ENCODE peak calls at places on chromosomes 3 and 15, in eight cellular contexts. Q, W, S, M, G, U, X and K are unnamed samples. For H3K4me1, the result is how much of the 10 kb centered on the place peaks cover.

GRCh38 chr3:14431556-14431927 is 29.1 kb downstream of the SLC6A6 start:
- DNase-seq in Q (peak), W (no peak), S (no peak), M (no peak), G (no peak), U (no peak), X (no peak), K (no peak)

GRCh38 chr15:34657469-34658127 is 74.1 kb upstream of the GOLGA8B start:
- DNase-seq in Q (no peak), W (no peak), S (no peak), M (no peak), G (no peak), U (no peak), X (no peak), K (no peak)

GRCh38 chr3:36540898-36541518 is 160.7 kb downstream of the STAC start:
- DNase-seq in Q (peak), W (peak), S (peak), M (peak), G (no peak), U (peak), X (peak), K (peak)

GRCh38 chr3:183375787-183376186 is 52.6 kb downstream of the MCF2L2 start:
- DNase-seq in Q (no peak), W (no peak), S (no peak), M (no peak), G (no peak), U (no peak), X (no peak), K (no peak)

GRCh38 chr15:31298707-31299172 is 27.9 kb upstream of the KLF13 start:
- DNase-seq in Q (no peak), W (no peak), S (no peak), M (no peak), G (no peak), U (no peak), X (no peak), K (no peak)

GRCh38 chr3:18443670-18444596 is 18.8 kb upstream of the SATB1 start:
- DNase-seq in Q (peak), W (peak), S (peak), M (no peak), G (peak), U (peak), X (peak), K (no peak)

GRCh38 chr3:46676601-46677071 is 16.8 kb downstream of the ALS2CL start:
- DNase-seq in Q (no peak), W (no peak), S (no peak), M (no peak), G (no peak), U (no peak), X (no peak), K (no peak)

GRCh38 chr3:186605561-186606545 is 7.0 kb upstream of the AHSG start:
- DNase-seq in Q (no peak), W (peak), S (no peak), M (no peak), G (no peak), U (no peak), X (peak), K (no peak)

GRCh38 chr15:49473031-49473430 is 50.0 kb downstream of the FGF7 start:
- DNase-seq in Q (no peak), W (no peak), S (peak), M (no peak), G (no peak), U (no peak), X (peak), K (no peak)

GRCh38 chr3:179452166-179452544 is 885 bp upstream of the GNB4 start:
- DNase-seq in Q (peak), W (peak), S (peak), M (no peak), G (no peak), U (no peak), X (no peak), K (no peak)

GRCh38 chr3:9430733-9431132 is 33.3 kb downstream of the SETD5 start:
- DNase-seq in Q (no peak), W (no peak), S (no peak), M (no peak), G (no peak), U (no peak), X (no peak), K (no peak)

GRCh38 chr3:192608756-192609155 is 118.6 kb downstream of the FGF12 start:
- DNase-seq in Q (no peak), W (no peak), S (no peak), M (no peak), G (no peak), U (no peak), X (no peak), K (no peak)

GRCh38 chr3:32140943-32141342 is 34.5 kb downstream of the GPD1L start:
- DNase-seq in Q (no peak), W (no peak), S (no peak), M (no peak), G (no peak), U (no peak), X (no peak), K (no peak)

GRCh38 chr15:91047545-91048199 is 25.3 kb upstream of the VPS33B start:
- DNase-seq in Q (no peak), W (no peak), S (no peak), M (peak), G (no peak), U (no peak), X (peak), K (no peak)

GRCh38 chr15:88745075-88745474 is 58.2 kb upstream of the ACAN start:
- DNase-seq in Q (no peak), W (no peak), S (peak), M (no peak), G (no peak), U (no peak), X (no peak), K (no peak)

GRCh38 chr3:105811518-105812193 is 57.2 kb downstream of the CBLB start:
- DNase-seq in Q (no peak), W (no peak), S (no peak), M (no peak), G (no peak), U (no peak), X (no peak), K (no peak)
- H3K4me1 ChIP-seq in Q (under half), W (under half), S (half or more), M (under half), G (under half), U (under half), X (under half), K (under half)

DNA sequence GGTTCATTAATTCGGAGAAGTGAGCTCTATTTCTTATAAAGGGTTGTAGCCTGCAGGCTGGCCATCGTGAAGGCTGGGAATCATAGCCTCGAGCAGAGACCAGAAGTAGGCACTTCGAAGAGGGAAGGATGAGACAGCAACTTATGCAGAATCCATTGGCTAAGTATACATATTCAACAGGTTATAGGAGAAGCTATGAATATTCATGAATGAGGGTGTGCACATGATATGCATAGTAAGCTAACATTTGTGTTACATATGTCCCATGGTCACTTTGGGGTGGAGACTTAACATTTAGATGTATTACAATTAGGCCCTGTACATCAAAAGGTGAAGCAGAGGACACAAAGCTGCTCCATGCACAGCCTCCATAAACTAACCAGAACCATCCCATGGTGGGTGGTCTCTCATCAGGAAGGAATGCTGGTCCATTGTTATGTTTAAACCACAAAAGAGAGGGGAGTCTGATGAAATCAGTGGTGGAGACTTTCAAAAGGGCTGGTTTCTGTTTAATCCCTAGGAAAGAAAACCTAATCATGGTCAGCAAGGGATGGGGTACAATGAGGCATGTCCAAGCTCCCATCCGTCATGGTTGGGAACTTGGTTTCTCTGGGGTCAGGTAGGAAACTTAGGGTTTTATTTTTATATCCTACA is 80.8 kb upstream of the FHIT start:
- DNase-seq in Q (peak), W (no peak), S (no peak), M (no peak), G (no peak), U (peak), X (no peak), K (no peak)
- TF ChIP-seq EZH2phosphoT487 in Q (no peak), W (no peak), S (no peak), M (no peak), G (no peak), U (no peak), X (no peak), K (no peak)

GRCh38 chr3:51971350-51971749 is 2.5 kb downstream of the ABHD14B start:
- DNase-seq in Q (no peak), W (no peak), S (no peak), M (no peak), G (no peak), U (no peak), X (no peak), K (no peak)

GRCh38 chr3:51968883-51969674 is 1.8 kb upstream of the PCBP4 start:
- DNase-seq in Q (peak), W (no peak), S (no peak), M (no peak), G (no peak), U (peak), X (no peak), K (no peak)

GRCh38 chr3:51968175-51968681 is 974 bp upstream of the PCBP4 start:
- DNase-seq in Q (peak), W (peak), S (peak), M (no peak), G (peak), U (peak), X (no peak), K (no peak)

GRCh38 chr3:51970606-51971300 is 3.1 kb downstream of the ABHD14B start:
- DNase-seq in Q (no peak), W (no peak), S (no peak), M (no peak), G (no peak), U (no peak), X (no peak), K (no peak)

GRCh38 chr3:51969841-51970240 is 2.6 kb upstream of the PCBP4 start:
- DNase-seq in Q (no peak), W (no peak), S (no peak), M (no peak), G (no peak), U (no peak), X (no peak), K (no peak)
- H3K4me1 ChIP-seq in Q (under half), W (under half), S (under half), M (under half), G (half or more), U (under half), X (under half), K (half or more)

DNA sequence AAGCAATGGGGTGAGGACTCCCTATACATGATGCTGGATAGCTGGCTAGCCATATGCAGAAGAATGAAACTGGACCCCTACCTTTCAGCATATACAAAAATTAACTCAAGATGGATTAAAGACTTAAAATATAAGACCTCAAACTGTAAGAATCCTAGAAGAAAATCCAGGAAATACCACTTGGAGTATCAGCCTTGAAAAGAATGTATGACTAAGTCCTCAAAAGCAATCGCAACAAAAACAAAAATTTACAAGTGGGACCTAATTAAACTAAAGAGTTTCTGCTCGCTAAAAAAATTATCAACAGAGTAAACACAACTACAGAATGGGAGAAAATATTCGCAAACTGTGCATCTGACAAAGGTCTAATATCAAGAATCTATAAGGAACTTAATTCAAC is 94.3 kb downstream of the XRN1 start:
- DNase-seq in Q (no peak), W (no peak), S (peak), M (no peak), G (no peak), U (no peak), X (no peak), K (no peak)
- TF ChIP-seq EZH2phosphoT487 in Q (no peak), W (no peak), S (no peak), M (no peak), G (no peak), U (no peak), X (no peak), K (no peak)

DNA sequence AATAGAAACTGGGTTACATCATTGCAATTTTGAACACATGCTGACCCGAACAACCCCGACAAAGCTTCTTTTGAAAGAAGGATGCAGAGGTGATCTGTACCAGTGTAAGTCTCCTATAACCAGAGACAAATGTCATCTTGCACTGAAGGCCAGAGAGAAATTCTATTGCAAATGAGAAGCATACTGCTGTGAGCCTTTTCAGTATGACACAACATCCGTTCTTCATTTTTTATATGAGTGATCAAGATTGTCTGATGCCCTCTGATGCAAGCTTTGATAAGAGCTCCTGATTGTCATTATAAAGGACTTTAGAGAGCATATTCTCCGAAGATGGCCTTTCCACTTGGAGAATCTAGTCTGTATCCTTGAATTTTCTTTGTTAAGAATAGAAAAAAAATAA is 36.9 kb downstream of the PCOLCE2 start:
- DNase-seq in Q (no peak), W (no peak), S (peak), M (no peak), G (no peak), U (no peak), X (peak), K (no peak)
- H3K4me1 ChIP-seq in Q (under half), W (under half), S (under half), M (under half), G (under half), U (under half), X (under half), K (under half)

GRCh38 chr3:52242039-52242438 is 3.1 kb upstream of the TWF2 start:
- DNase-seq in Q (no peak), W (no peak), S (no peak), M (no peak), G (no peak), U (no peak), X (no peak), K (no peak)

GRCh38 chr3:52245322-52246263 is at the start of gene PPM1M:
- DNase-seq in Q (peak), W (peak), S (peak), M (peak), G (peak), U (peak), X (peak), K (no peak)

GRCh38 chr3:52246264-52246620 is 683 bp downstream of the PPM1M start:
- DNase-seq in Q (no peak), W (no peak), S (peak), M (no peak), G (no peak), U (no peak), X (no peak), K (no peak)

GRCh38 chr3:52246728-52247454 is 1.3 kb downstream of the PPM1M start:
- DNase-seq in Q (no peak), W (no peak), S (no peak), M (no peak), G (no peak), U (no peak), X (no peak), K (no peak)

GRCh38 chr3:52244061-52244628 is 1.4 kb upstream of the PPM1M start:
- DNase-seq in Q (no peak), W (peak), S (peak), M (no peak), G (no peak), U (no peak), X (peak), K (no peak)
- TF ChIP-seq EZH2phosphoT487 in Q (no peak), W (no peak), S (no peak), M (no peak), G (no peak), U (no peak), X (no peak), K (no peak)